ENCODE peak calls at places on chromosomes 3 and 15, in nine cellular contexts. V, A, F, L, K, O, N, E and Z are unnamed samples.

GRCh38 chr15:57153140-57153539 is 223.2 kb upstream of the CGNL1 start:
- DNase-seq in O (no peak), L (no peak), N (no peak), V (no peak), E (no peak), A (no peak), F (no peak), K (no peak), Z (peak)

GRCh38 chr3:168977696-168978374 is 685.7 kb downstream of the MECOM start:
- DNase-seq in F (no peak), A (no peak), N (no peak), V (no peak), L (no peak), O (no peak), E (peak), K (no peak), Z (peak)

GRCh38 chr3:123884258-123884831 is at the start of gene MYLK:
- DNase-seq in K (peak), V (peak), L (no peak), E (peak), N (no peak), A (peak), F (peak), O (peak), Z (peak)

GRCh38 chr3:96430019-96430541 is 384.3 kb upstream of the EPHA6 start:
- DNase-seq in K (no peak), N (no peak), V (no peak), F (no peak), L (no peak), A (no peak), E (no peak), O (no peak), Z (peak)

GRCh38 chr3:59106085-59106629 is 56.3 kb upstream of the CFAP20DC start:
- DNase-seq in A (no peak), O (no peak), E (no peak), V (no peak), K (no peak), L (no peak), N (no peak), F (no peak), Z (peak)

GRCh38 chr3:158771982-158772381 is 29.9 kb upstream of the MFSD1 start:
- DNase-seq in N (no peak), V (no peak), K (peak), O (no peak), E (no peak), F (no peak), L (no peak), A (no peak), Z (no peak)

GRCh38 chr15:56146756-56147155 is 96.9 kb downstream of the RFX7 start:
- DNase-seq in K (no peak), O (no peak), V (no peak), L (no peak), A (no peak), E (no peak), N (no peak), F (no peak), Z (no peak)

GRCh38 chr3:9947025-9947995 is 4.9 kb downstream of the PRRT3 start:
- DNase-seq in L (no peak), N (no peak), E (peak), O (peak), V (peak), A (peak), K (peak), F (peak), Z (peak)

GRCh38 chr15:37891754-37892368 is 42.6 kb upstream of the TMCO5A start:
- DNase-seq in F (no peak), A (peak), V (no peak), N (no peak), E (peak), K (peak), O (no peak), L (no peak), Z (peak)

GRCh38 chr3:184807549-184807948 is 4.4 kb upstream of the VPS8 start:
- DNase-seq in K (peak), L (no peak), F (no peak), E (no peak), O (no peak), A (no peak), N (no peak), V (no peak), Z (no peak)

GRCh38 chr15:53404930-53405493 is 354.5 kb downstream of the WDR72 start:
- DNase-seq in F (no peak), V (no peak), N (no peak), O (no peak), K (no peak), A (no peak), E (no peak), L (no peak), Z (no peak)

GRCh38 chr15:51334011-51334426 is 4.4 kb downstream of the CYP19A1 start:
- DNase-seq in E (peak), A (no peak), K (no peak), L (no peak), V (no peak), N (no peak), F (no peak), O (no peak), Z (no peak)

GRCh38 chr15:40826123-40827075 is 2.1 kb downstream of the PPP1R14D start:
- DNase-seq in L (no peak), K (no peak), A (no peak), N (no peak), E (no peak), V (no peak), F (no peak), O (no peak), Z (no peak)

GRCh38 chr3:21587894-21588293 is 163.1 kb downstream of the ZNF385D start:
- DNase-seq in N (no peak), E (no peak), F (no peak), K (no peak), L (no peak), O (no peak), V (no peak), A (no peak), Z (no peak)

GRCh38 chr15:52040167-52040900 is 21.3 kb downstream of the MAPK6 start:
- DNase-seq in E (peak), K (no peak), L (no peak), V (no peak), O (no peak), F (no peak), A (no peak), N (no peak), Z (no peak)

GRCh38 chr15:57861039-57861638 is 154.6 kb downstream of the POLR2M start:
- DNase-seq in F (no peak), K (peak), O (peak), A (peak), N (peak), L (no peak), E (peak), V (no peak), Z (peak)

GRCh38 chr3:30878862-30879261 is 15.6 kb downstream of the GADL1 start:
- DNase-seq in N (no peak), V (no peak), K (no peak), F (no peak), L (no peak), E (no peak), O (no peak), A (no peak), Z (no peak)

GRCh38 chr15:79682285-79682684 is 214.5 kb downstream of the MTHFS start:
- DNase-seq in F (peak), E (no peak), K (peak), V (no peak), A (no peak), L (no peak), N (no peak), O (no peak), Z (peak)

GRCh38 chr3:66033241-66034138 is 5.2 kb downstream of the MAGI1 start:
- DNase-seq in K (no peak), O (no peak), A (no peak), F (no peak), N (no peak), E (no peak), L (no peak), V (no peak), Z (no peak)

GRCh38 chr15:45442497-45443135 is 64.3 kb upstream of the GATM start:
- DNase-seq in L (no peak), N (no peak), K (peak), F (no peak), V (no peak), E (no peak), A (no peak), O (no peak), Z (peak)

GRCh38 chr3:120641696-120642246 is 40.3 kb downstream of the HGD start:
- DNase-seq in A (no peak), L (no peak), N (no peak), K (no peak), O (no peak), V (no peak), F (no peak), E (no peak), Z (no peak)

GRCh38 chr15:51622269-51623180 is at the start of gene DMXL2:
- DNase-seq in N (peak), A (peak), E (peak), V (peak), O (peak), F (peak), K (peak), L (peak), Z (peak)

GRCh38 chr15:63292771-63293170 is 15.4 kb downstream of the APH1B start:
- DNase-seq in F (no peak), K (no peak), L (no peak), V (no peak), E (no peak), O (no peak), A (no peak), N (no peak), Z (no peak)

GRCh38 chr3:176055851-176056250 is 1141.4 kb downstream of the TBL1XR1 start:
- DNase-seq in V (no peak), A (no peak), F (no peak), E (peak), L (no peak), N (no peak), O (no peak), K (peak), Z (peak)

GRCh38 chr3:170978335-170978745 is 48.2 kb downstream of the SLC2A2 start:
- DNase-seq in A (no peak), N (no peak), L (no peak), F (no peak), V (no peak), K (no peak), E (no peak), O (no peak), Z (no peak)

GRCh38 chr3:12284591-12284990 is 4.3 kb upstream of the PPARG start:
- DNase-seq in A (no peak), E (no peak), N (no peak), K (no peak), F (no peak), O (no peak), L (no peak), V (no peak), Z (no peak)

GRCh38 chr3:12679468-12679867 is 15.6 kb upstream of the RAF1 start:
- DNase-seq in E (no peak), O (no peak), V (no peak), F (no peak), A (no peak), L (no peak), K (peak), N (no peak), Z (peak)